ENCODE peak calls at places on chromosomes 3 and 15, in nine cellular contexts. L, T, M, N, Q, W, O, H and U are unnamed samples.

GRCh38 chr3:123587399-123587798 is 2.5 kb upstream of the HACD2 start:
- DNase-seq in L (no peak), T (no peak), M (no peak), N (no peak), Q (no peak), W (no peak), O (no peak), H (no peak), U (no peak)

GRCh38 chr3:11601446-11602241 is 42.1 kb downstream of the VGLL4 start:
- DNase-seq in L (no peak), T (no peak), M (peak), N (no peak), Q (no peak), W (no peak), O (no peak), H (no peak), U (no peak)

GRCh38 chr15:78437107-78437761 is 782 bp upstream of the IREB2 start:
- DNase-seq in L (no peak), T (no peak), M (no peak), N (peak), Q (no peak), W (no peak), O (no peak), H (no peak), U (no peak)

GRCh38 chr3:186452517-186452916 is 90.5 kb upstream of the DGKG start:
- DNase-seq in L (peak), T (peak), M (peak), N (no peak), Q (no peak), W (no peak), O (no peak), H (peak), U (peak)

GRCh38 chr3:19147905-19148767 is at the start of gene KCNH8:
- DNase-seq in L (no peak), T (no peak), M (no peak), N (peak), Q (peak), W (peak), O (no peak), H (no peak), U (peak)

GRCh38 chr3:193483988-193484539 is 70.6 kb downstream of the ATP13A4 start:
- DNase-seq in L (no peak), T (no peak), M (no peak), N (no peak), Q (no peak), W (no peak), O (no peak), H (no peak), U (no peak)

GRCh38 chr15:96343529-96344072 is 13.1 kb downstream of the NR2F2 start:
- DNase-seq in L (no peak), T (no peak), M (no peak), N (peak), Q (no peak), W (peak), O (peak), H (no peak), U (no peak)

GRCh38 chr15:40239671-40240618 is 1.1 kb downstream of the PAK6 start:
- DNase-seq in L (no peak), T (no peak), M (no peak), N (no peak), Q (no peak), W (no peak), O (peak), H (no peak), U (no peak)

GRCh38 chr3:163327086-163327485 is 1751.2 kb downstream of the SI start:
- DNase-seq in L (peak), T (no peak), M (peak), N (no peak), Q (no peak), W (no peak), O (no peak), H (no peak), U (no peak)

GRCh38 chr15:45611305-45611704 is 23.5 kb upstream of the SQOR start:
- DNase-seq in L (no peak), T (peak), M (no peak), N (peak), Q (no peak), W (no peak), O (no peak), H (peak), U (peak)

GRCh38 chr3:72447059-72447946 is 400.9 kb downstream of the SHQ1 start:
- DNase-seq in L (peak), T (peak), M (peak), N (peak), Q (peak), W (peak), O (peak), H (peak), U (peak)

GRCh38 chr3:187403768-187404270 is 35.6 kb downstream of the RTP4 start:
- DNase-seq in L (peak), T (peak), M (peak), N (no peak), Q (no peak), W (no peak), O (no peak), H (peak), U (peak)

GRCh38 chr3:124115279-124115678 is 123.4 kb upstream of the ROPN1 start:
- DNase-seq in L (no peak), T (no peak), M (no peak), N (no peak), Q (no peak), W (no peak), O (no peak), H (no peak), U (no peak)

GRCh38 chr3:193803288-193803687 is 210.3 kb downstream of the OPA1 start:
- DNase-seq in L (no peak), T (no peak), M (no peak), N (no peak), Q (no peak), W (no peak), O (no peak), H (peak), U (no peak)

GRCh38 chr15:41919954-41920538 is 26.2 kb upstream of the SPTBN5 start:
- DNase-seq in L (peak), T (no peak), M (peak), N (no peak), Q (no peak), W (no peak), O (no peak), H (no peak), U (no peak)

DNA sequence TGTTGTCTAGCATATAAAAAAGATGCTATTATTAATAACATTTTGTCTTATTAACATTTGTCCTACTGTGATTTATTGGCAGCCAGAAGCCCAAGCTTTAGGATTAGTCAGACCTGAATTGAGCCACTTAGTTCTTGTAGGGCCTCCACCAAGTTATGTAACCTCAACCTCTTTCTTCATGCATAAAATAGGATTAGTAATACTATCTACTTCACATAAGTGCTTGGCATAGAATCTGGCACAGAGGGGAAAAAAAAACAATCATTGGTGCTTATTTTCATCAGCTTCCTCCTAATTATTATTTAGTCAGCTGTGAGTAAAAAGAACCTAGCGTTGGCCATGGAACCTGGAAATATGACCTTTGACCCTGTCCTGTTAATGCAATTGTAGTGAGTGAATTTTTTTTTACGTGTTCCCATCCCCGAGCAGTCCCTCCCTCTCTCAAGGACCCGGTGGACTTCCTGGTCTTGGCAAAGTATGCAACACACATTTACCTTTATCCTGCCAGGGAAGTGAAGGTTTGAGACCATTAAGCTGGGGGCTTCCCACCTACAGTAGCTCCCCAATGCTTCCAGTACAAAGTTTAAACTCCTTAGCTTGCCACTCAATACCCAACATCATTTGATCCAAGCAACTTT is 136.8 kb downstream of the FHIT start:
- DNase-seq in L (no peak), T (no peak), M (no peak), N (no peak), Q (no peak), W (no peak), O (no peak), H (no peak), U (no peak)
- TF ChIP-seq CTCF in L (no peak), T (no peak), M (no peak), N (no peak), Q (no peak), W (no peak), O (no peak), H (no peak), U (no peak)

GRCh38 chr15:58221591-58222241 is 83.5 kb downstream of the AQP9 start:
- DNase-seq in L (no peak), T (peak), M (peak), N (peak), Q (peak), W (peak), O (no peak), H (no peak), U (peak)
- TF ChIP-seq CTCF in L (peak), T (peak), M (peak), N (peak), Q (peak), W (no peak), O (no peak), H (peak), U (peak)

GRCh38 chr3:170778240-170779217 is 91.5 kb downstream of the RPL22L1 start:
- DNase-seq in L (no peak), T (no peak), M (no peak), N (no peak), Q (no peak), W (no peak), O (no peak), H (no peak), U (no peak)
- TF ChIP-seq CTCF in L (no peak), T (no peak), M (no peak), N (no peak), Q (no peak), W (no peak), O (no peak), H (no peak), U (no peak)

DNA sequence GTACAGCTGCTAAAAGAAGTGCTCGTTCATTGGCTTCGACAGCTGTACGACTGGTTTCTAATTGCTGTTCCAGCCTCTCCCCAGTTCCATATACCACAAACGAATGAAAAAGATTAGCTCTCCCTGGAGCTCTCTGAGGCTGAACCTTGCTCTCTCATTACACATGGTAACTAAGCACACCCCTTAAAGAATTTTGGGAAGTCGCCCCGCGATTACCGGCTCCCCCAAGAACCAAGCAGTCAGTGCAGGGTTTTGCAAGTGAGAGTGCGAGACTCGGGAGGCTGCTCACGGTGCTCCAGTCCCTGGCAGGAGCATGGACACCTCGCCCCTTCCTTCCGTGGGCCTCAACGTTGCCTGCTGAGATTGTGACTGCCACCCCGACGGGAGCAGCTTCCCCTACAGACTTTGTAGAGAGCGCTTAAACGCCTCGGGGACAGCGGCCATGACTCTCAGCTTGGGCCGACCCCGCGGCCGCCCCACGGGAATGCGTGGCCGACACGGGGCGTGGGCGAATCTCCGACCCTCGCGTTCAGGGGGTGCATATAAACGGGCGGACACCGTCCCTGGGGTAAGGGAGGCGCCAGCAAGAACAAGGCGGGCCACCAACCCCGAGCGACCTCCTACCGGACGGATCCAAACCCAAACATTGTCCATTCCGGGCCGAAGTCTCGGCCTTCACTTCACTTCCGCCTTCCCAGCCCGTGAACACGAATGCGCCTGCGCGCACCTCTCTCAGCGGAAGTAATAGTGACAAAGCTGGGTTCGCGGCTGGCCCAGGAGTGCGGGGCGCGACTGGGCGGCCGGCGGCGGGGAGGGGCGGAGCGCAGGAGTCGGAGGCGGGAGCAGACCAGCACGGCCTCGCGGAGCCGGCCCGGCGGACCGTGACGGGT is at the start of gene ATP2C1:
- DNase-seq in L (peak), T (peak), M (peak), N (peak), Q (peak), W (peak), O (peak), H (peak), U (peak)
- TF ChIP-seq CTCF in L (no peak), T (peak), M (no peak), N (no peak), Q (no peak), W (peak), O (no peak), H (peak), U (no peak)